ENCODE peak calls at places on chromosomes 4 and X, in ten cellular contexts. One of them, this sample, is unnamed.

GRCh38 chr4:90815569-90815968 is 688.4 kb downstream of the CCSER1 start:
- DNase-seq in occipital lobe: no peak
- DNase-seq in pancreas: no peak
- DNase-seq in type B pancreatic cell: no peak
- DNase-seq in activated CD4-positive, alpha-beta T cell treated with anti-CD3 and anti-CD28 coated beads for 36 hours: no peak
- DNase-seq in AG10803: no peak
- DNase-seq in nucleus accumbens: no peak
- DNase-seq in GM04504: no peak
- DNase-seq in endothelial cell: no peak
- DNase-seq in NCI-H1092: no peak
- DNase-seq in this sample: no peak

GRCh38 chr4:38076153-38076669 is 116.0 kb downstream of the PTTG2 start:
- DNase-seq in pancreas: no peak
- DNase-seq in AG10803: no peak
- DNase-seq in occipital lobe: no peak
- DNase-seq in type B pancreatic cell: no peak
- DNase-seq in GM04504: no peak
- DNase-seq in NCI-H1092: no peak
- DNase-seq in endothelial cell: no peak
- DNase-seq in nucleus accumbens: no peak
- DNase-seq in activated CD4-positive, alpha-beta T cell treated with anti-CD3 and anti-CD28 coated beads for 36 hours: no peak
- DNase-seq in this sample: no peak

GRCh38 chrX:106935175-106935574 is 15.0 kb downstream of the CLDN2 start:
- DNase-seq in endothelial cell: no peak
- DNase-seq in type B pancreatic cell: no peak
- DNase-seq in NCI-H1092: no peak
- DNase-seq in GM04504: no peak
- DNase-seq in activated CD4-positive, alpha-beta T cell treated with anti-CD3 and anti-CD28 coated beads for 36 hours: no peak
- DNase-seq in AG10803: no peak
- DNase-seq in nucleus accumbens: no peak
- DNase-seq in pancreas: no peak
- DNase-seq in occipital lobe: no peak
- DNase-seq in this sample: no peak

GRCh38 chrX:96703379-96703778 is 18.7 kb downstream of the DIAPH2 start:
- DNase-seq in pancreas: no peak
- DNase-seq in nucleus accumbens: no peak
- DNase-seq in AG10803: no peak
- DNase-seq in endothelial cell: no peak
- DNase-seq in NCI-H1092: no peak
- DNase-seq in type B pancreatic cell: no peak
- DNase-seq in occipital lobe: no peak
- DNase-seq in activated CD4-positive, alpha-beta T cell treated with anti-CD3 and anti-CD28 coated beads for 36 hours: no peak
- DNase-seq in GM04504: no peak
- DNase-seq in this sample: no peak

GRCh38 chrX:28099166-28099565 is 117.9 kb upstream of the DCAF8L1 start:
- DNase-seq in type B pancreatic cell: no peak
- DNase-seq in nucleus accumbens: no peak
- DNase-seq in endothelial cell: no peak
- DNase-seq in activated CD4-positive, alpha-beta T cell treated with anti-CD3 and anti-CD28 coated beads for 36 hours: no peak
- DNase-seq in occipital lobe: no peak
- DNase-seq in NCI-H1092: no peak
- DNase-seq in pancreas: no peak
- DNase-seq in GM04504: no peak
- DNase-seq in AG10803: no peak
- DNase-seq in this sample: no peak

GRCh38 chrX:14354541-14354940 is 174.8 kb upstream of the GLRA2 start:
- DNase-seq in GM04504: peak; percentile 40
- DNase-seq in type B pancreatic cell: no peak
- DNase-seq in NCI-H1092: no peak
- DNase-seq in nucleus accumbens: no peak
- DNase-seq in endothelial cell: no peak
- DNase-seq in occipital lobe: no peak
- DNase-seq in pancreas: no peak
- DNase-seq in AG10803: peak; percentile 57
- DNase-seq in activated CD4-positive, alpha-beta T cell treated with anti-CD3 and anti-CD28 coated beads for 36 hours: no peak
- DNase-seq in this sample: peak; percentile 33

GRCh38 chrX:152637649-152638442 is at the start of gene GABRQ:
- DNase-seq in nucleus accumbens: peak; percentile 6
- DNase-seq in AG10803: peak; percentile 0
- DNase-seq in activated CD4-positive, alpha-beta T cell treated with anti-CD3 and anti-CD28 coated beads for 36 hours: peak; percentile 48
- DNase-seq in GM04504: no peak
- DNase-seq in endothelial cell: peak; percentile 69
- DNase-seq in pancreas: peak; percentile 53
- DNase-seq in occipital lobe: no peak
- DNase-seq in type B pancreatic cell: no peak
- DNase-seq in NCI-H1092: peak; percentile 84
- DNase-seq in this sample: no peak

GRCh38 chrX:17380221-17380620 is 5.2 kb downstream of the NHS start:
- DNase-seq in occipital lobe: no peak
- DNase-seq in GM04504: no peak
- DNase-seq in endothelial cell: no peak
- DNase-seq in activated CD4-positive, alpha-beta T cell treated with anti-CD3 and anti-CD28 coated beads for 36 hours: no peak
- DNase-seq in type B pancreatic cell: no peak
- DNase-seq in AG10803: no peak
- DNase-seq in pancreas: no peak
- DNase-seq in NCI-H1092: no peak
- DNase-seq in nucleus accumbens: no peak
- DNase-seq in this sample: no peak

GRCh38 chr4:5444918-5445517 is 263.3 kb downstream of the EVC2 start:
- DNase-seq in GM04504: no peak
- DNase-seq in occipital lobe: no peak
- DNase-seq in type B pancreatic cell: no peak
- DNase-seq in endothelial cell: no peak
- DNase-seq in activated CD4-positive, alpha-beta T cell treated with anti-CD3 and anti-CD28 coated beads for 36 hours: no peak
- DNase-seq in NCI-H1092: no peak
- DNase-seq in AG10803: no peak
- DNase-seq in pancreas: no peak
- DNase-seq in nucleus accumbens: no peak
- DNase-seq in this sample: no peak

GRCh38 chr4:13523591-13524503 is 20.5 kb downstream of the NKX3-2 start:
- DNase-seq in GM04504: no peak
- DNase-seq in occipital lobe: no peak
- DNase-seq in nucleus accumbens: no peak
- DNase-seq in AG10803: no peak
- DNase-seq in activated CD4-positive, alpha-beta T cell treated with anti-CD3 and anti-CD28 coated beads for 36 hours: no peak
- DNase-seq in NCI-H1092: no peak
- DNase-seq in pancreas: no peak
- DNase-seq in type B pancreatic cell: no peak
- DNase-seq in endothelial cell: no peak
- DNase-seq in this sample: no peak

GRCh38 chr4:89829470-89830138 is 7.4 kb downstream of the SNCA start:
- DNase-seq in type B pancreatic cell: no peak
- DNase-seq in pancreas: no peak
- DNase-seq in AG10803: peak; percentile 11
- DNase-seq in occipital lobe: peak; percentile 13
- DNase-seq in endothelial cell: peak; percentile 9
- DNase-seq in activated CD4-positive, alpha-beta T cell treated with anti-CD3 and anti-CD28 coated beads for 36 hours: peak; percentile 54
- DNase-seq in GM04504: no peak
- DNase-seq in nucleus accumbens: peak; percentile 31
- DNase-seq in NCI-H1092: no peak
- DNase-seq in this sample: no peak